ENCODE peak calls at places on chromosomes 11 and 22, in seven cellular contexts. S, N, L, C, M, I and U are unnamed samples. For H3K4me1, the result is how much of the 10 kb centered on the place peaks cover.

GRCh38 chr22:39090426-39091064 is 6.5 kb upstream of the APOBEC3H start:
- DNase-seq in S (no peak), N (no peak), L (peak), C (peak), M (no peak), I (no peak), U (peak)

GRCh38 chr11:6353367-6353987 is 33.2 kb upstream of the CAVIN3 start:
- DNase-seq in S (peak), N (peak), L (peak), C (peak), M (peak), I (peak), U (peak)

GRCh38 chr22:27802389-27803079 is 978 bp upstream of the MN1 start:
- DNase-seq in S (no peak), N (no peak), L (no peak), C (no peak), M (no peak), I (no peak), U (no peak)

GRCh38 chr11:65907878-65908277 is 7.7 kb upstream of the FOSL1 start:
- DNase-seq in S (no peak), N (no peak), L (no peak), C (no peak), M (no peak), I (no peak), U (no peak)

GRCh38 chr22:41526802-41527799 is 17.2 kb downstream of the POLR3H start:
- DNase-seq in S (no peak), N (no peak), L (peak), C (peak), M (peak), I (peak), U (peak)

GRCh38 chr22:42880815-42881214 is 23.7 kb upstream of the ARFGAP3 start:
- DNase-seq in S (no peak), N (no peak), L (no peak), C (no peak), M (no peak), I (no peak), U (no peak)

GRCh38 chr11:64698427-64698826 is 24.6 kb downstream of the NRXN2 start:
- DNase-seq in S (no peak), N (no peak), L (no peak), C (no peak), M (no peak), I (no peak), U (no peak)

GRCh38 chr11:93537022-93537421 is 6.2 kb downstream of the SMCO4 start:
- DNase-seq in S (no peak), N (no peak), L (no peak), C (no peak), M (no peak), I (no peak), U (no peak)

DNA sequence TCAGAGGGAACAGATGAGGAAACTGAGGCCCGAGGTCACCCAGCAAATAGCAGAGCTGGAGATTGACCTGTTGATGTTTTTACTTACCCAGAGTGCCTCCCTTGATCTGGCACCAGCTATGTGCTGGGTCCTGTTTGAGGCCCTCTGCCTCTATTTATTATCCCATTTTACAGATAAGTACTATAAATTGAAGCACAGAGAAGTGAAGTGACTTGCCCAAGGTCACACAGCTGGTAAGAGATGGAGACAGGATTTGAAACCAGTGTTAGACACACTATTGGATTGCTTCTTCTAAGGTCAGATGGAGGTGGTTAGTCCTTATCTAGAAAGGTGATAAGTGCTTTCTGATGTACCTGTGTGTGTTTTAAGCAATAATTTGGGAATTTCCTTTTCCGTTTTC is 13.5 kb downstream of the SGSM1 start:
- DNase-seq in S (no peak), N (no peak), L (no peak), C (no peak), M (no peak), I (no peak), U (no peak)
- H3K27ac ChIP-seq in S (peak), N (peak), L (no peak), C (no peak), M (no peak), I (peak), U (no peak)

DNA sequence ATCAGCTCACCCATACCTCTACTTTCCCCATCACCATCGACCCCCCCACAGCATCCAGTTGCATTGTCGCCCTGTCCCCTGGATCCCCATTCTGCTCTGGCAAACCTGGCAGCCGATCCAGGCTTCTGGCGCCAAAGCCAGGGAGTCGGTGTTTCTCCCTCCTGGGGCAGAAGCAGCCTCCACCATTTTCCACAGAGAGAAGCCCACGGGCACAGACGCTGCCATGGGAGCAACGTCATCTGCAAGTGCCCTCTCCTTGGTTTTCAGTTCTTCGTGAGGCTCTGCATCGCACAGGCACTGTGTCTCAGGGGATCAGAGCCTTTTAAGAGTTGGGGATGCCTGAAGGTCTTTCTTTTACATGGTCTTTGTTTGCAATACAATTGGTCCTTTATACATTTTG is 2.3 kb downstream of the YPEL4 start:
- DNase-seq in S (no peak), N (no peak), L (no peak), C (no peak), M (no peak), I (no peak), U (no peak)
- H3K4me3 ChIP-seq in S (no peak), N (no peak), L (no peak), C (no peak), M (no peak), I (no peak), U (no peak)

GRCh38 chr11:61690706-61691377 is 10.7 kb downstream of the DAGLA start:
- DNase-seq in S (peak), N (no peak), L (no peak), C (no peak), M (no peak), I (no peak), U (peak)
- H3K4me1 ChIP-seq in S (under half), N (under half), L (under half), C (under half), M (under half), I (under half), U (under half)

DNA sequence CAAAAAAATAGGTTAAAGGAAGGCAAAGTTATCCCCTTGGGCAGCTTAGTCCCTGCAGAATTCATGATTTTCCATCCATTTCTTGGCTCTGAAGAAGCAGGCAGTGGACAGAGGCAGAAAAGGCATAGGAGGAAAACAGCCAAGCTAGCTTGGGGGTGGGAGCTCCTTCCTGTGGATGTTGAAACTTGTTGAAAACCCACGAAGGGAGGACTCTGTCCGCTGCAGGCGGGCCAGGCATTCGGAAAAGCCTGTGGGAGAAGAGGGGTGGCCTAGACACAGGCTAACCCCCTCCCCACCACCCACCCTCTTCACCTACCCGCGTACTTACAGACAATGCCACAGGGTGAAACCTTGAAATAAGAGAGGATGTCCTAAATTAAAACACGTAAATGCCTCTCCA is 72.1 kb downstream of the C22orf31 start:
- DNase-seq in S (no peak), N (no peak), L (no peak), C (no peak), M (no peak), I (peak), U (no peak)
- H3K27ac ChIP-seq in S (no peak), N (no peak), L (no peak), C (no peak), M (no peak), I (peak), U (no peak)

DNA sequence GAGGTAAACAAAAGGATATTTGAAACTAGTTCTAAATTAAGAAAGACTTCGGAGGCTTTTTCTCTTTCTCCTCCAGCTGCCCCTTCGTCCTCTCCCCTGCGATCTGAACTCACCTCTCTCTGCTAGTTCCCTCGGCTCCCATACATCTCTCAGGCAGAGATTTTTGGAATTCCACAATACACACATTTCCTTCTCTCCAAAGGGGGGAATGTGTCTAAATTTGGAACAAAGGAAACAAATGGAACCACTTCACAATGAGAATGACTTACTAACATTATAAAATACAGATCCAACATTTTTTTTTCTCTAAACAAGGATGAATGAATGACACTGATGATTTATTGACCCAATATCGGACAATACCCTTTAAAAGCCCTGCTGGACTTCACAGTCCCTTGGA is 20.7 kb upstream of the GSTP1 start:
- DNase-seq in S (no peak), N (no peak), L (no peak), C (no peak), M (no peak), I (no peak), U (no peak)
- H3K4me3 ChIP-seq in S (no peak), N (no peak), L (no peak), C (no peak), M (no peak), I (no peak), U (no peak)

DNA sequence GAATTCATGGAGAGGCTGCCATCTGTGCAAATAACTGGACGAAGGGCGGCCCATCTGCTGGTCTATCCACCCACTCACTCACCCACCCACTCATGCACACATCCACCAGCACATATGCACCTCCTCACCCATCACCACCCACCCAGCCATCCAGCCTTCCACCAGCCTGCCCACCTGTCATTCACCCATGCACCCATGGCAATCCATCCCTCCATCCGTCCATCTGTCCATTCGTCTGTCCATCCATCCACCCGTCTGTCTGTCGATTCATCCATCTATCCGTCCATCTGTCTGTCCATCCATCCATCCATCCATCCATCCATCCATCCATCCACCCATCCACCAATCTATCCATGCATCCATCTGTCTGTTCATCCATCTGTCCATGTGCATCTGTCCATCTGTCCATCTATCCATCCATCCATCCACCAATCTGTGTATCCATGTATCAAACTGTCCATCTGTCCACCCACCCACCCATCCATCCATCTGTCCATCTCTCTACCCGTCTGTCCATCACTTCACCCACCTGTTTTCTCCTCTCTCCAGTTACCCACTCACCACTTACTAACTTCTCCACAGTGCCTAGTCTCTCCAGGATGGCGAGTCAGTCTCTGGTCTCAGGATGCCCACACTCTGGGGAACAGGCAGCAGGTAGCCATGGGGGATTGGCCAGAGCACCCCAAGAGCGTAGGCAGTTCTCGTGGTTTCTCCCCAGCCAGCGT is 8.9 kb downstream of the TRPM5 start:
- DNase-seq in S (peak), N (no peak), L (no peak), C (no peak), M (no peak), I (no peak), U (no peak)
- H3K4me1 ChIP-seq in S (under half), N (under half), L (under half), C (under half), M (under half), I (under half), U (under half)

GRCh38 chr22:48720662-48721393 is 1106.8 kb downstream of the BRD1 start:
- DNase-seq in S (peak), N (no peak), L (no peak), C (no peak), M (no peak), I (peak), U (no peak)

GRCh38 chr22:48718818-48719500 is 1108.7 kb downstream of the BRD1 start:
- DNase-seq in S (peak), N (no peak), L (no peak), C (no peak), M (no peak), I (peak), U (no peak)

GRCh38 chr22:48719978-48720661 is 1107.6 kb downstream of the BRD1 start:
- DNase-seq in S (peak), N (no peak), L (no peak), C (no peak), M (no peak), I (peak), U (no peak)

GRCh38 chr22:48722661-48723060 is 1105.0 kb downstream of the BRD1 start:
- DNase-seq in S (no peak), N (no peak), L (no peak), C (no peak), M (no peak), I (peak), U (no peak)

DNA sequence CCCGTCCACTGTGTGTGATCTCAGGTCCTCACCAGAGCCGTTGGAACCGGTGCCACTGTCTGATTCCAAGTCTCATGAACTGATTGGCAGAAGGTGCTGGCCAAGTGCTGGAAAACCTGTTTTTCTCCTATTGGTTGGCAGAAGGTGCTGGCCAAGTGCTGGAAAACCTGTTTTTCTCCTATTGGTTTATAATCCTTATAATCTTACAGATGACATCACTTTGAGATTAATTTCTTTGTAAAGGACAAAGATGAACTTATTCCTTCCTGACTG is 1106.3 kb downstream of the BRD1 start:
- DNase-seq in S (no peak), N (no peak), L (no peak), C (no peak), M (no peak), I (peak), U (peak)
- H3K27ac ChIP-seq in S (no peak), N (no peak), L (no peak), C (no peak), M (no peak), I (no peak), U (no peak)

GRCh38 chr22:17237031-17237668 is 17.9 kb upstream of the ADA2 start:
- DNase-seq in S (no peak), N (no peak), L (peak), C (no peak), M (no peak), I (no peak), U (peak)
- H3K4me3 ChIP-seq in S (peak), N (no peak), L (peak), C (peak), M (no peak), I (no peak), U (no peak)

DNA sequence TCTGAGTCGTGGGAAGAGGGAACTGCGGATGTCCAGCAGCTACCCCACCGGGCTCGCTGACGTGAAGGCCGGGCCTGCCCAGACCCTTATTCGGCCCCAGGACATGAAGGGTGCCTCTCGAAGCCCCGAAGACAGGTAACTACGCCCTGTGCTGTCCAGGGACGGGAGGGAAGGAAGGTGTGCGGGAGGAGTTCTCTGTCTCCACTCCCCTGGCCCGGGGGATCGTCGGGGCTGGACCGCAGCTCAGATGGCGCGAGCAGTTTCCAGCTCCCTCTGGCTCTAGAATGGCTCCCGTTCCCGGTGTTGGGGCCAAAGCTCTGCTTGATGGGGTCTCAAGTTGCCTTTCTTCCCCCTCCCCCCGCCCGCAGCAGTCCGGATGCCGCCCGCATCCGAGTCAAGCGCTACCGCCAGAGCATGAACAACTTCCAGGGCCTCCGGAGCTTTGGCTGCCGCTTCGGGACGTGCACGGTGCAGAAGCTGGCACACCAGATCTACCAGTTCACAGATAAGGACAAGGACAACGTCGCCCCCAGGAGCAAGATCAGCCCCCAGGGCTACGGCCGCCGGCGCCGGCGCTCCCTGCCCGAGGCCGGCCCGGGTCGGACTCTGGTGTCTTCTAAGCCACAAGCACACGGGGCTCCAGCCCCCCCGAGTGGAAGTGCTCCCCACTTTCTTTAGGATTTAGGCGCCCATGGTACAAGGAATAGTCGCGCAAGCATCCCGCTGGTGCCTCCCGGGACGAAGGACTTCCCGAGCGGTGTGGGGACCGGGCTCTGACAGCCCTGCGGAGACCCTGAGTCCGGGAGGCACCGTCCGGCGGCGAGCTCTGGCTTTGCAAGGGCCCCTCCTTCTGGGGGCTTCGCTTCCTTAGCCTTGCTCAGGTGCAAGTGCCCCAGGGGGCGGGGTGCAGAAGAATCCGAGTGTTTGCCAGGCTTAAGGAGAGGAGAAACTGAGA is 1.4 kb downstream of the ADM start:
- DNase-seq in S (peak), N (no peak), L (no peak), C (no peak), M (peak), I (no peak), U (no peak)
- H3K4me1 ChIP-seq in S (half or more), N (under half), L (under half), C (under half), M (under half), I (half or more), U (under half)

GRCh38 chr22:49936973-49937757 is 18.7 kb downstream of the CRELD2 start:
- DNase-seq in S (no peak), N (no peak), L (no peak), C (no peak), M (no peak), I (no peak), U (no peak)

GRCh38 chr22:49936018-49936972 is 17.9 kb downstream of the CRELD2 start:
- DNase-seq in S (peak), N (peak), L (peak), C (peak), M (peak), I (peak), U (peak)

GRCh38 chr22:49935561-49935960 is 17.1 kb downstream of the CRELD2 start:
- DNase-seq in S (no peak), N (no peak), L (no peak), C (no peak), M (no peak), I (no peak), U (no peak)

GRCh38 chr22:49938565-49939136 is 20.2 kb downstream of the CRELD2 start:
- DNase-seq in S (no peak), N (no peak), L (no peak), C (no peak), M (no peak), I (no peak), U (no peak)

DNA sequence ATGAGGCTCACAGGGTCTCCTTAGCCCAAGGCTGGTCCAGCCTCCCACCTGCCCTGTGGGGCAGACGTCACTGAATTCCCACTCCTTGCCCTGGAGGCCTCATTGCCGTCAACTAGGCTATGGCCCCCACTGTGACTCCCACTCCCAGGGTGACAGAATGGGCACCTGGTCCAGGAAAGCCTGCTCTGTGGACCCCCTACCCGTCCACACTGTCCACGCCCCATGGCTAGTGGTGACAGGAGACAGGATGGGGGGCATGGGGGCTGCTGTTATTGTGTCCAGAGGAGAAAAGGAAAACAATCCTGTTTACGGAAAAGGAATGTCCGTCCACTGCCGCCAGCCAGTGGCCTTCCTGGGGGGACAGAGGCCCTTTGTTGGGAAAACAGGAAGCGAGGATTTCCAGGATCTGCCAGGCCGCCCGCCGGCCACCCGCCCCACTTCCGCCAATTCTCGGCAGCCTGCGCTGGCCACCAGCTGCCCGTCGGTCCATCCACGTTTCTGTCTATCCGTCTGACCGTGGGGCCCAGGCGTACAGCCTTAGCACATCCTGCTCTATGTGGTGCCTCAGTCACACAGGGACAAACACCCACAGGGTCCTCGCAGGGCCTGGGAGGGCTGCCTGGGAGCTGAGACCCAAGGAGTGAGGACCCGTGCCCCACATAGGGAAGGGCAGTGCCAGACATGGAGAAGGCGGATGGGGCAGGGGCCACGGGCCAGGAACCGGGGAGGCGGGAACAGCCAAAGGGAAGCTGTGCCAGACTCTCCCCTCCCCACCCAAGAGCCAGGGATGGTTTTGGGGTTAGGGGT is 19.5 kb downstream of the CRELD2 start:
- DNase-seq in S (no peak), N (no peak), L (no peak), C (no peak), M (no peak), I (no peak), U (no peak)
- H3K27ac ChIP-seq in S (peak), N (peak), L (no peak), C (peak), M (no peak), I (peak), U (no peak)